ENCODE peak calls at places on chromosomes 4 and X, in five cellular contexts. U is DMS153; X is coronary artery; H is colonic mucosa; P is stimulated activated CD4-positive, alpha-beta T cell treated with anti-CD3 and anti-CD28 coated beads, Interleukin-1b, Interleukin-23, amount 100 ng/mL, for 24 hours. Z is an unnamed sample.

GRCh38 chr4:165541773-165542459 is 163.1 kb downstream of the CPE start:
- DNase-seq in P (no peak), H (no peak), U (no peak), X (no peak), Z (no peak)

GRCh38 chr4:152618971-152619370 is 60.8 kb downstream of the TMEM154 start:
- DNase-seq in X (no peak), P (no peak), U (no peak), H (no peak), Z (no peak)

GRCh38 chr4:76554630-76555029 is 119.6 kb downstream of the SHROOM3 start:
- DNase-seq in U (no peak), P (no peak), H (no peak), X (no peak), Z (no peak)

GRCh38 chr4:7956306-7957112 is 16.8 kb upstream of the AFAP1 start:
- DNase-seq in H (no peak), X (no peak), P (no peak), U (no peak), Z (no peak)

GRCh38 chr4:159273126-159273438 is 170.2 kb downstream of the RAPGEF2 start:
- DNase-seq in U (peak; percentile 34), P (no peak), X (no peak), H (no peak), Z (no peak)

GRCh38 chr4:145847764-145848163 is 90.9 kb downstream of the ZNF827 start:
- DNase-seq in H (no peak), X (no peak), U (no peak), P (no peak), Z (no peak)

GRCh38 chr4:153530284-153530995 is 64.3 kb downstream of the TMEM131L start:
- DNase-seq in H (peak; percentile 20), U (no peak), P (no peak), X (no peak), Z (no peak)

GRCh38 chrX:48663241-48663640 is 20.4 kb upstream of the WAS start:
- DNase-seq in P (no peak), X (no peak), H (no peak), U (no peak), Z (no peak)

GRCh38 chr4:173370130-173370476 is 651 bp upstream of the SAP30 start:
- DNase-seq in H (no peak), U (no peak), X (peak; percentile 91), P (peak; percentile 23), Z (no peak)

GRCh38 chr4:153713840-153714239 is 29.8 kb downstream of the TLR2 start:
- DNase-seq in P (no peak), X (no peak), H (no peak), U (no peak), Z (no peak)

GRCh38 chr4:4387531-4388311 is 819 bp downstream of the NSG1 start:
- DNase-seq in H (no peak), U (no peak), X (no peak), P (no peak), Z (no peak)

GRCh38 chrX:9650091-9650490 is 115.6 kb downstream of the GPR143 start:
- DNase-seq in X (no peak), P (no peak), U (no peak), H (no peak), Z (no peak)

GRCh38 chr4:125390126-125390525 is 75.4 kb downstream of the FAT4 start:
- DNase-seq in X (no peak), P (no peak), U (no peak), H (no peak), Z (no peak)

GRCh38 chrX:150502091-150502490 is 66.3 kb upstream of the MTM1 start:
- DNase-seq in H (no peak), P (no peak), X (no peak), U (no peak), Z (no peak)

GRCh38 chrX:133482345-133483041 is 67.2 kb upstream of the GPC4 start:
- DNase-seq in H (no peak), P (no peak), X (no peak), U (no peak), Z (no peak)

GRCh38 chrX:68402094-68402493 is 31.2 kb downstream of the OPHN1 start:
- DNase-seq in P (no peak), X (no peak), U (no peak), H (no peak), Z (no peak)

GRCh38 chr4:25787891-25788331 is 74.9 kb downstream of the SEL1L3 start:
- DNase-seq in P (no peak), H (no peak), U (no peak), X (no peak), Z (no peak)

GRCh38 chr4:187944179-187944578 is 51.4 kb upstream of the ZFP42 start:
- DNase-seq in P (no peak), H (no peak), X (no peak), U (no peak), Z (no peak)